ENCODE peak calls at places on chromosomes 13 and 19, in nine cellular contexts. F, K, C, G, S, W, Q, T and R are unnamed samples.
A peak's percentile ranks its signal among the peaks of the same experiment; 100 is the strongest.

GRCh38 chr13:39317284-39317683 is 279.0 kb downstream of the NHLRC3 start:
- DNase-seq in F (no peak), K (no peak), C (peak; percentile 31), G (no peak), S (no peak), W (no peak), Q (no peak), T (peak; percentile 44), R (no peak)

GRCh38 chr13:40534456-40534855 is 132.0 kb downstream of the FOXO1 start:
- DNase-seq in F (no peak), K (no peak), C (no peak), G (no peak), S (no peak), W (no peak), Q (no peak), T (no peak), R (no peak)

GRCh38 chr13:99981115-99982020 is at the start of gene ZIC2:
- DNase-seq in F (peak; percentile 52), K (peak; percentile 61), C (no peak), G (peak; percentile 73), S (no peak), W (peak; percentile 96), Q (no peak), T (peak; percentile 29), R (no peak)

GRCh38 chr13:23146811-23147245 is 34.0 kb upstream of the SGCG start:
- DNase-seq in F (no peak), K (no peak), C (no peak), G (no peak), S (no peak), W (no peak), Q (no peak), T (no peak), R (no peak)

GRCh38 chr13:33108620-33109019 is 92.4 kb downstream of the KL start:
- DNase-seq in F (no peak), K (no peak), C (peak; percentile 90), G (no peak), S (no peak), W (no peak), Q (no peak), T (no peak), R (no peak)

GRCh38 chr13:74074723-74075122 is 59.5 kb downstream of the KLF12 start:
- DNase-seq in F (no peak), K (no peak), C (peak; percentile 53), G (no peak), S (no peak), W (no peak), Q (no peak), T (no peak), R (no peak)

GRCh38 chr13:80151016-80151415 is 189.9 kb downstream of the SPRY2 start:
- DNase-seq in F (no peak), K (no peak), C (no peak), G (no peak), S (no peak), W (no peak), Q (no peak), T (no peak), R (no peak)

GRCh38 chr13:33744589-33745369 is 73.2 kb upstream of the RFC3 start:
- DNase-seq in F (no peak), K (no peak), C (peak; percentile 34), G (no peak), S (no peak), W (no peak), Q (no peak), T (peak; percentile 23), R (no peak)

GRCh38 chr13:19685034-19685433 is 51.6 kb downstream of the MPHOSPH8 start:
- DNase-seq in F (no peak), K (no peak), C (no peak), G (no peak), S (no peak), W (no peak), Q (no peak), T (no peak), R (no peak)

GRCh38 chr13:106619688-106620555 is 52.0 kb upstream of the ARGLU1 start:
- DNase-seq in F (peak; percentile 47), K (peak; percentile 49), C (peak; percentile 72), G (peak; percentile 36), S (no peak), W (no peak), Q (peak; percentile 3), T (peak; percentile 26), R (peak; percentile 9)

GRCh38 chr19:3157096-3157845 is 21.3 kb upstream of the S1PR4 start:
- DNase-seq in F (no peak), K (no peak), C (no peak), G (no peak), S (no peak), W (no peak), Q (no peak), T (no peak), R (no peak)

GRCh38 chr19:6415592-6416190 is 8.9 kb downstream of the KHSRP start:
- DNase-seq in F (no peak), K (peak; percentile 26), C (no peak), G (no peak), S (no peak), W (no peak), Q (no peak), T (no peak), R (no peak)

GRCh38 chr19:6414793-6415591 is 9.6 kb downstream of the KHSRP start:
- DNase-seq in F (no peak), K (peak; percentile 34), C (no peak), G (no peak), S (no peak), W (no peak), Q (no peak), T (no peak), R (no peak)

GRCh38 chr19:6418562-6418932 is 6.1 kb downstream of the KHSRP start:
- DNase-seq in F (no peak), K (no peak), C (no peak), G (no peak), S (no peak), W (no peak), Q (no peak), T (no peak), R (no peak)

GRCh38 chr19:6416658-6417405 is 7.8 kb downstream of the KHSRP start:
- DNase-seq in F (no peak), K (peak; percentile 13), C (no peak), G (no peak), S (no peak), W (no peak), Q (no peak), T (no peak), R (no peak)

DNA sequence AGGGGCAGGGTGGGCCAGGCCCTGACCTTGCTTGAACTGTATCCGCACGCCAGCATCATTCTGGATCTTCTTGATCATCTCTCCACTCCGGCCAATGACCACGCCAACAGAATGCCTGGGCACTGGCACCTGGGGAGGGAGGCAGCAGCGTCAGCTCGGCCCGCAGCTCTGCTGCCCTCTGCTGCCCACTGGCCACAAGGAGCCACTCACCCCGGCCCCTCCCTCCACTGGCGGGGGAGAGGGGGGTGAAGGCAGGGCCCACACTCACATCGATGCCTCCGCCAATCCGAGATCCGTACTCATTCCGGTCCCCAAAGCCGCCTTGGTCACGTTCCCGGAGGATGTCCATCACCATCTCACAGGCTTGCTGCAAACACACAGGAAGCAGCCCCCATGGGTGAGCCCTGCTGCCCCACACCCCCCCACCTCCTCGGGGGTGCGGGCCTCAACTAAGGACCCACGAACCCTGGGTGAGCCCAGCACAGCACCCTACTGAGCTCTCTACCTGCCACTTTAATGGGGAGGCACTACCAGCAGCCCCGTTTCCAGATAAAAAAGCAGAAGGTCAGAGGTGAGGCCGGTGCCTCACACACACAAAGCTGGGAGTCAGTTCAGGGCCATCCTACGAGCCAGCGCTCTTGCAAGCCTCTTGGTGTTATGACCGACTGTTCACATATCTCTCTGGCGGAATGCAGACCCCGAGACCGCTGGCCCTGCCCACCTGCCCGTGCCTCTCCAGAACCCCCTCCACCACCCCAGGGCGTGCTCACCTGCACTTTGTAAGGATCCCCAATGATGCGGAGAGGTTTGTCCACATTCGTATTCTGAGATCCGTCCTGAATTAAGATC is 6.7 kb downstream of the KHSRP start:
- DNase-seq in F (peak; percentile 47), K (no peak), C (peak; percentile 13), G (peak; percentile 42), S (no peak), W (no peak), Q (no peak), T (peak; percentile 45), R (no peak)
- TF ChIP-seq CTCF in F (peak; percentile 30), K (peak; percentile 24), C (peak; percentile 38), G (peak; percentile 16), S (no peak), W (peak; percentile 55), Q (peak; percentile 40), T (no peak), R (peak; percentile 39)

GRCh38 chr19:55486043-55486970 is 1.3 kb downstream of the NAT14 start:
- DNase-seq in F (peak; percentile 51), K (no peak), C (peak; percentile 30), G (no peak), S (no peak), W (no peak), Q (no peak), T (peak; percentile 68), R (no peak)
- TF ChIP-seq CTCF in F (peak; percentile 22), K (no peak), C (peak; percentile 34), G (no peak), S (no peak), W (peak; percentile 3), Q (peak; percentile 42), T (no peak), R (no peak)

GRCh38 chr13:86725105-86725504 is 925.9 kb upstream of the SLITRK6 start:
- DNase-seq in F (no peak), K (no peak), C (no peak), G (peak; percentile 11), S (no peak), W (no peak), Q (no peak), T (no peak), R (no peak)
- TF ChIP-seq CTCF in F (peak; percentile 37), K (peak; percentile 7), C (no peak), G (peak; percentile 51), S (no peak), W (peak; percentile 12), Q (no peak), T (no peak), R (no peak)

GRCh38 chr19:48415869-48416268 is 22.4 kb downstream of the GRIN2D start:
- DNase-seq in F (no peak), K (no peak), C (no peak), G (no peak), S (no peak), W (no peak), Q (no peak), T (no peak), R (no peak)
- TF ChIP-seq CTCF in F (no peak), K (no peak), C (no peak), G (no peak), S (no peak), W (no peak), Q (no peak), T (no peak), R (no peak)

DNA sequence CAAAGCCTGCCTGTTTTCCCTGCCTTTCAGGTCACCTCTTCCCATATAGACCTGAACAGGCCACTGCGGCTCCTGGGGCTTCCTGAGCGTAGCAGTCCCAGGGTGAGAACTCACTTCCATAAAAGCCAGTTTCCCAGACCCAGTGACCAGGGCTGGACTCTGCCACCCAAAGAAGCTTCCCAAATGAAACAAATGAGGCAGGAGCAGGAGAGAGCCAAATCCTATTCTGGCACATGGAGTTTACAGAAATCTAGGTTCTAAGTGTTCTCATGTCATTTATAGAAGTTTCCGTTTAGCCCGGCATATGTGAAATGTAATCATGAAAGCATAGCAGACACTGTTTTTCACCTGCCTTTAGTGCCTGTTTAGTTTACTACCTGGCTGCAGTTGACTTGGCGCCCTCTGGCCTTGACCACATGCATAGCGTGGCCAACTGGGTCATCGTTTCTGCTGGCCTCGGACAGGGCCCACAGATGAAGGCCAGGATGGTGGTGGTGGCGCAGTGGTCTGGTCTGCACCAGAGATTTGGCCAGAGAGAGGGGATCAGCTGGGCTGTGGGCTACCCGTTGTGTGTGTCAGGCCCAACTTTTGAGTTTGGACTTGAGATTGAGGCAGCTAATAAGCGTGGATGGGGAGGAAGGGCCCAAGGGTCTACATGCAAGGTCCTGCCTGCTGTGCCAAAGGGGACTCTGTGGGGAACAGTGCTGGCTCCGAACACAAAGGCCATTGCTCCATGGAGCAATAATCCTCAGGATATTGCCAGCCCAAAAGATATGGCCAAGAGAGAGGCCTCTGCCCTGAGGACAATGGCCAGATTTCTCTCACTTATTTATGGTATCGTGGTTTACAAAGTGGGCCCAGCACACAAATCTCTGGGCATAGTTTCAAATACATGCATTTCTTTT is 43.3 kb downstream of the NFIX start:
- DNase-seq in F (no peak), K (no peak), C (no peak), G (no peak), S (no peak), W (no peak), Q (no peak), T (no peak), R (no peak)
- TF ChIP-seq CTCF in F (no peak), K (peak; percentile 8), C (no peak), G (no peak), S (no peak), W (no peak), Q (no peak), T (no peak), R (no peak)